ENCODE peak calls at places on chromosomes 12 and 14, in six cellular contexts. One of them, this sample, is unnamed.

GRCh38 chr14:36173161-36173560 is 3.4 kb downstream of the PTCSC3 start:
- DNase-seq in H1: no peak
- DNase-seq in HepG2: no peak
- DNase-seq in K562: no peak
- DNase-seq in SK-N-SH: no peak
- DNase-seq in GM12878: no peak
- DNase-seq in this sample: no peak

GRCh38 chr14:21042918-21043317 is 756 bp downstream of the RNASE7 start:
- DNase-seq in GM12878: no peak
- DNase-seq in H1: no peak
- DNase-seq in SK-N-SH: no peak
- DNase-seq in HepG2: no peak
- DNase-seq in K562: no peak
- DNase-seq in this sample: no peak

GRCh38 chr12:14886271-14886670 is 617 bp upstream of the MGP start:
- DNase-seq in GM12878: no peak
- DNase-seq in HepG2: no peak
- DNase-seq in H1: no peak
- DNase-seq in K562: no peak
- DNase-seq in SK-N-SH: no peak
- DNase-seq in this sample: no peak

GRCh38 chr14:42214981-42215491 is 608.4 kb downstream of the LRFN5 start:
- DNase-seq in SK-N-SH: no peak
- DNase-seq in K562: no peak
- DNase-seq in H1: no peak
- DNase-seq in HepG2: no peak
- DNase-seq in GM12878: no peak
- DNase-seq in this sample: no peak

GRCh38 chr12:106256524-106256923 is 8.7 kb upstream of the CKAP4 start:
- DNase-seq in GM12878: no peak
- DNase-seq in HepG2: no peak
- DNase-seq in SK-N-SH: no peak
- DNase-seq in H1: no peak
- DNase-seq in K562: no peak
- DNase-seq in this sample: no peak

GRCh38 chr12:1832801-1833595 is 12.6 kb downstream of the LRTM2 start:
- DNase-seq in H1: no peak
- DNase-seq in SK-N-SH: no peak
- DNase-seq in K562: no peak
- DNase-seq in GM12878: no peak
- DNase-seq in HepG2: no peak
- DNase-seq in this sample: no peak

GRCh38 chr12:59115526-59115925 is 195.2 kb upstream of the LRIG3 start:
- DNase-seq in HepG2: no peak
- DNase-seq in GM12878: no peak
- DNase-seq in K562: no peak
- DNase-seq in SK-N-SH: no peak
- DNase-seq in H1: no peak
- DNase-seq in this sample: no peak

GRCh38 chr12:15772405-15773018 is 16.7 kb downstream of the EPS8 start:
- DNase-seq in GM12878: no peak
- DNase-seq in H1: no peak
- DNase-seq in SK-N-SH: peak; percentile 4
- DNase-seq in HepG2: peak; percentile 19
- DNase-seq in K562: no peak
- DNase-seq in this sample: no peak

DNA sequence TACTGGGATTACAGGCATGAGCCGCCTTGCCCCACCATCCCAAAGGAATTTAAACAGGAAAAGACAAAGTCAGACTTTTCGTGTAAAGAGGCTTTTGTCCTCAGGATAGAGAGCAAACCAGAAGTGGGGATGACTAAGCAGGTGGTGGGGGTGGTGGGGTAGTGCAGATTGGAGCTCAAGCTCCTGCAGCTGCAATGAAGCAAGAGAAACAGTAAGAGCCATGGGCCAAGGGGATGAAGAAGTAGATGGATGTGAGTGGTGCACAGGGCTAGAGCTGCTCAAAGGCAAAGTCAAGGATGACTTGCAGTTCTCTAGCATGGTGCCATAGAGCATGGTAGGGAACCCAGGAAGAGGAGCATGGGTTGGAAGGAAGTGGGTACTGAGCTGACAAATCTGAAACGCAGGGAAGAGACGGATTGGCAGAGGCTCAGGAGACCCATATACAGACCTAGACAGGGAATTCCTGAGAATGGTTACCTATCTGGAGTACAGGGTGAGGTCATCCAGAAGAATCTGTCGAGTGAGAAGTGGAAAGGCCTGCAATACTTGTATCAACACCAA is 11.4 kb upstream of the RNF34 start:
- DNase-seq in HepG2: peak; percentile 66
- DNase-seq in H1: no peak
- DNase-seq in SK-N-SH: no peak
- DNase-seq in K562: peak; percentile 12
- DNase-seq in GM12878: no peak
- DNase-seq in this sample: no peak
- TF ChIP-seq RAD21 in HepG2: no peak
- TF ChIP-seq RAD21 in H1: no peak
- TF ChIP-seq RAD21 in SK-N-SH: no peak
- TF ChIP-seq RAD21 in K562: no peak
- TF ChIP-seq RAD21 in GM12878: no peak
- TF ChIP-seq RAD21 in this sample: no peak

DNA sequence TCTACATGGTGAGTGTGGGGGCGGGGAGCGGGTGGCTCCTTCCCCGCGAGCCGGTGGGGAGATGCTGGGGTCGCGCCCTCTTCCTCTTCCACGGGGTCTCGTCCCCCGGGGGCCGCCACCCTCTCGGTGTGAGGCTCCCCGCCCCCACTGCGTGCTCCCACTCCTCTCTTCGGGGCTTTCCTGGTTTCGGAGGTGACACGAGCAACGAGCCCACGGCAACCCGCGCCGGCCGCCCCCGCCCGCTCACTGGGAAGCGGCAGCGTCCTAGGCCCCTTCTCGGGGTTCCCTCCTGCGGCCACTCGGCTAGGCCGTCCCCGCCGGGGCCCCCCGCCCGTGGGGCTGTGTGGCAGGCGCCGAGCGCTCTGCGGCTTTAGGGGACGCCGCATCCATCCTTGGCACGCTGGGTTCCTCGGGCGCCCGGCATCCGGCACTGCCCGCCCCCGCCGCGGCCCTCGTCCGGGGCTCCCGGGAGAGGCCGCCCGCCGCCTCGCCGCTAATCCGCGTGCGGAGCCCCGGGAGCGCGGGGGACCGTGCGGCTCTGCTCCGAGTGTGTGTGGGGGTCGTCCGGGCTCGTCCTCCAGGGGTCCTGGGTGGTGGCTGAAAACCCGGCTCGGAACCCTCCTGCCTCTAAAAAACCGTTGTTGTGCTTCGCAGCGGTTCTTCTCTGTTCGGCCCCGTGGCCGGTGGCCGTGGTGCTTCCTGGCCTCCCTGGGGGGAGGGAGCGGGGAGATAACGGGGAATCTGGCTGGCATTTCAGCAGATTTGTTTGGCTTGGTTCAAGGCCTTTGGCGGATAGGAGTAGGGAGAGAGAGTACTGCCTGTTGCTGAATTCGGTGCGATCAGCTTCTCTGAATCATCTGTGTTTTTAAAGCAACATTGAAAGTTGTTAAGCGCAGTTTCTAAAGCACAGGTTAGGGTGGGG is 998 bp downstream of the PCNX1 start:
- DNase-seq in H1: peak; percentile 88
- DNase-seq in HepG2: peak; percentile 70
- DNase-seq in GM12878: no peak
- DNase-seq in SK-N-SH: peak; percentile 78
- DNase-seq in K562: peak; percentile 13
- DNase-seq in this sample: no peak
- TF ChIP-seq POLR2AphosphoS5 in H1: no peak
- TF ChIP-seq POLR2AphosphoS5 in HepG2: no peak
- TF ChIP-seq POLR2AphosphoS5 in GM12878: peak; percentile 38
- TF ChIP-seq POLR2AphosphoS5 in SK-N-SH: no peak
- TF ChIP-seq POLR2AphosphoS5 in K562: no peak
- TF ChIP-seq POLR2AphosphoS5 in this sample: no peak

DNA sequence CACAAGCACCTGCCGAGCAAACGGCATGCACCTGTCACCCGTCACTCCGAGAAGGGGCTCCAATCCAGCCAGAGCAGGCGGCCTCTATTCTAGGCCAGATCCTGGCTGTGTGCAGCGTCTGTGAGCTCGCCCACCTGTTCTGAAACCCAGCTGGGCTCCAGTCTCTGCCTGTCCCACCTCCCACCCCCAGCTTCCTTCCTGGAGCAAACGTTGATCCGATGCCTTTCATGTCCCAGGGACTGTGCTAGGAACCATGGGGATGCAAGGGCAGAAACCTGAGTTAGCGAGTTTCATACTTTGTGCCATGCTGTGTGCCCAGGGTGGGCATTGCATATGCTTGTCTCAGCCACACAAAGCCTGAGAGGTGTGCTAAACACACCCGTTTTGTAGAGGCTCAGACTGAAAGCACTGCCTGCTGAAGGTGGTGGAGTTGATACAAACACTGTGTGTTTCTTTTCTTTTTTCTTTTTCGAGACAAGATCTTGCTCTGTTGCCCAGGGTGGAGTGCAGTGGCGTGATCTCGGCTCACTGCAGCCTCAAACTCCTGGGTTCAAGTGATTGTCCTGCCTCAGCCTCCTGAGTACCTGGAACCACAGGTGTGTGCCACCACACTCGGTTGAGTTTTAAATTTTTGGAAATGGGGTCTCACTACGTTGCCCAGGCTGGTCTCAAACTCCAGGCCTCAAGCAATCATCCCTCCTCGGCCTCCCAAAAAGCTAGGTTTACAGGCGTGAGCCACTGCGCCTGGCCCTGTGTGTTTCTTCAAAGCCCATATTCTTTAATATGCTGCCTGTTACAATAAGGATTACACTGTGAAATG is 84.1 kb upstream of the MED13L start:
- DNase-seq in HepG2: no peak
- DNase-seq in GM12878: no peak
- DNase-seq in K562: no peak
- DNase-seq in H1: no peak
- DNase-seq in SK-N-SH: no peak
- DNase-seq in this sample: no peak
- TF ChIP-seq RAD21 in HepG2: no peak
- TF ChIP-seq RAD21 in GM12878: no peak
- TF ChIP-seq RAD21 in K562: no peak
- TF ChIP-seq RAD21 in H1: no peak
- TF ChIP-seq RAD21 in SK-N-SH: no peak
- TF ChIP-seq RAD21 in this sample: no peak

GRCh38 chr12:67284561-67284960 is 15.4 kb downstream of the CAND1 start:
- DNase-seq in SK-N-SH: no peak
- DNase-seq in K562: no peak
- DNase-seq in HepG2: no peak
- DNase-seq in H1: no peak
- DNase-seq in GM12878: no peak
- DNase-seq in this sample: no peak

GRCh38 chr12:67290378-67290777 is 21.2 kb downstream of the CAND1 start:
- DNase-seq in K562: no peak
- DNase-seq in H1: no peak
- DNase-seq in GM12878: no peak
- DNase-seq in SK-N-SH: no peak
- DNase-seq in HepG2: no peak
- DNase-seq in this sample: no peak

GRCh38 chr12:67287311-67287710 is 18.2 kb downstream of the CAND1 start:
- DNase-seq in GM12878: no peak
- DNase-seq in K562: no peak
- DNase-seq in HepG2: no peak
- DNase-seq in SK-N-SH: no peak
- DNase-seq in H1: no peak
- DNase-seq in this sample: no peak

GRCh38 chr12:67288561-67288960 is 19.4 kb downstream of the CAND1 start:
- DNase-seq in SK-N-SH: no peak
- DNase-seq in K562: no peak
- DNase-seq in HepG2: no peak
- DNase-seq in GM12878: no peak
- DNase-seq in H1: no peak
- DNase-seq in this sample: no peak

GRCh38 chr12:67286257-67286656 is 17.1 kb downstream of the CAND1 start:
- DNase-seq in SK-N-SH: no peak
- DNase-seq in H1: no peak
- DNase-seq in HepG2: no peak
- DNase-seq in K562: no peak
- DNase-seq in GM12878: no peak
- DNase-seq in this sample: no peak
- TF ChIP-seq POLR2AphosphoS5 in SK-N-SH: no peak
- TF ChIP-seq POLR2AphosphoS5 in H1: no peak
- TF ChIP-seq POLR2AphosphoS5 in HepG2: no peak
- TF ChIP-seq POLR2AphosphoS5 in K562: no peak
- TF ChIP-seq POLR2AphosphoS5 in GM12878: no peak
- TF ChIP-seq POLR2AphosphoS5 in this sample: no peak

DNA sequence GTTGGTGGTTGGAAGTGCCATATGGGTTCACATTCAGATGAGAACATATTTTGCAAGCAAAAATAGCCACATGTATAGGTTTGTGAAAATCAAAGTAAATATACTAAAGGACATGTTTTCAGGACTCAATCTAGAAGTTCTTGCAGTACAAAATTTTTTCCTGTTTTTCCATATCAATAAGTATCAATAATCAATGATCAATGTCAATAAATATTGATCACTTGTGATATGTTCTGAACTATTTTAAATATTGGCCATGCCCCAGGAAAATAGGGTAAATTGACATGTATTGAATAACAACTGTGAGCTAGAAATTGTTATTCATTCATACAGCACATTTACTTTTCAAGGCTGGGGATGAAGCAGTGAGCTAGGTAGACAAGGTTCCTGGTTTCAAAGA is 24.3 kb downstream of the ALG10 start:
- DNase-seq in HepG2: no peak
- DNase-seq in SK-N-SH: no peak
- DNase-seq in H1: no peak
- DNase-seq in K562: no peak
- DNase-seq in GM12878: no peak
- DNase-seq in this sample: no peak
- TF ChIP-seq RAD21 in HepG2: no peak
- TF ChIP-seq RAD21 in SK-N-SH: no peak
- TF ChIP-seq RAD21 in H1: no peak
- TF ChIP-seq RAD21 in K562: no peak
- TF ChIP-seq RAD21 in GM12878: no peak
- TF ChIP-seq RAD21 in this sample: no peak

DNA sequence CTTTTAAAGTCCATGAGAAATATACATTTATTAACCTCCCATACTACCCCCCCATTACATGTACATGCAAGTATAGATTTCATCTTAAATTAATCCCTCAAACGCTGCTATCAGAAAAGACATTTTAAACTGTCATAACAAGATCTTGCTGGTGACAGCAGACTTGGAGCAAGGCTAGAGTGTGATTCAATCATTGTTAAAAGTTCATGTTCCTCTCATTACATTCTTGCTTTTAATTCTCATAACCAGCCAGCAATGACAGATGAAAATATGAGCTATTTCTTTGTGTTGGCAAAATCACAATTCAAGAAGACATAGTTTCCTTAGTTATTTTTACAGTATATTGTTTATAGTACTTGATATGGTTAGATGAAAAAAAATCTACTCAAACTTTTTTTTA is 456.3 kb downstream of the AEBP2 start:
- DNase-seq in K562: no peak
- DNase-seq in H1: no peak
- DNase-seq in GM12878: no peak
- DNase-seq in SK-N-SH: no peak
- DNase-seq in HepG2: no peak
- DNase-seq in this sample: no peak
- TF ChIP-seq POLR2AphosphoS5 in K562: no peak
- TF ChIP-seq POLR2AphosphoS5 in H1: no peak
- TF ChIP-seq POLR2AphosphoS5 in GM12878: no peak
- TF ChIP-seq POLR2AphosphoS5 in SK-N-SH: no peak
- TF ChIP-seq POLR2AphosphoS5 in HepG2: no peak
- TF ChIP-seq POLR2AphosphoS5 in this sample: no peak

This sample was measured in HCT116.